ENCODE peak calls at places on chromosomes 11 and 22, in nine cellular contexts. One of them, this sample, is unnamed.

GRCh38 chr11:67274768-67275605 is 8.7 kb downstream of the GRK2 start:
- DNase-seq in GM20000: no peak
- DNase-seq in HTR-8/SVneo: no peak
- DNase-seq in NCI-H1092 treated with DMSO at 0.1 percent for 48 hours: no peak
- DNase-seq in cardiac muscle cell: no peak
- DNase-seq in T follicular helper cell: no peak
- DNase-seq in NCI-H2171 treated with DMSO at 0.1 percent for 48 hours: no peak
- DNase-seq in activated naive CD4-positive, alpha-beta T cell treated with anti-CD3 and anti-CD28 coated beads, Interleukin-2, amount 10 ng/mL, durations not matched to agents 7 days and 5 days: peak; percentile 22
- DNase-seq in GM13977: no peak
- DNase-seq in this sample: no peak

GRCh38 chr22:39243443-39244072 is 1.2 kb downstream of the PDGFB start:
- DNase-seq in NCI-H1092 treated with DMSO at 0.1 percent for 48 hours: no peak
- DNase-seq in GM20000: peak; percentile 76
- DNase-seq in T follicular helper cell: no peak
- DNase-seq in NCI-H2171 treated with DMSO at 0.1 percent for 48 hours: peak; percentile 21
- DNase-seq in GM13977: peak; percentile 75
- DNase-seq in cardiac muscle cell: no peak
- DNase-seq in HTR-8/SVneo: no peak
- DNase-seq in activated naive CD4-positive, alpha-beta T cell treated with anti-CD3 and anti-CD28 coated beads, Interleukin-2, amount 10 ng/mL, durations not matched to agents 7 days and 5 days: no peak
- DNase-seq in this sample: no peak

GRCh38 chr11:121613724-121614123 is 161.0 kb upstream of the SORL1-AS1 start:
- DNase-seq in T follicular helper cell: no peak
- DNase-seq in GM20000: no peak
- DNase-seq in NCI-H2171 treated with DMSO at 0.1 percent for 48 hours: no peak
- DNase-seq in HTR-8/SVneo: no peak
- DNase-seq in NCI-H1092 treated with DMSO at 0.1 percent for 48 hours: peak; percentile 45
- DNase-seq in GM13977: no peak
- DNase-seq in cardiac muscle cell: no peak
- DNase-seq in activated naive CD4-positive, alpha-beta T cell treated with anti-CD3 and anti-CD28 coated beads, Interleukin-2, amount 10 ng/mL, durations not matched to agents 7 days and 5 days: no peak
- DNase-seq in this sample: no peak

GRCh38 chr11:77136074-77136473 is 8.0 kb downstream of the MYO7A start:
- DNase-seq in cardiac muscle cell: no peak
- DNase-seq in NCI-H2171 treated with DMSO at 0.1 percent for 48 hours: no peak
- DNase-seq in GM20000: no peak
- DNase-seq in NCI-H1092 treated with DMSO at 0.1 percent for 48 hours: no peak
- DNase-seq in HTR-8/SVneo: peak; percentile 53
- DNase-seq in activated naive CD4-positive, alpha-beta T cell treated with anti-CD3 and anti-CD28 coated beads, Interleukin-2, amount 10 ng/mL, durations not matched to agents 7 days and 5 days: no peak
- DNase-seq in T follicular helper cell: no peak
- DNase-seq in GM13977: no peak
- DNase-seq in this sample: no peak

GRCh38 chr22:38267086-38267485 is 5.7 kb downstream of the TMEM184B start:
- DNase-seq in NCI-H1092 treated with DMSO at 0.1 percent for 48 hours: no peak
- DNase-seq in GM13977: no peak
- DNase-seq in GM20000: no peak
- DNase-seq in cardiac muscle cell: no peak
- DNase-seq in NCI-H2171 treated with DMSO at 0.1 percent for 48 hours: no peak
- DNase-seq in T follicular helper cell: peak; percentile 52
- DNase-seq in HTR-8/SVneo: no peak
- DNase-seq in activated naive CD4-positive, alpha-beta T cell treated with anti-CD3 and anti-CD28 coated beads, Interleukin-2, amount 10 ng/mL, durations not matched to agents 7 days and 5 days: peak; percentile 81
- DNase-seq in this sample: no peak

GRCh38 chr11:113137735-113138529 is 176.5 kb upstream of the TTC12 start:
- DNase-seq in NCI-H1092 treated with DMSO at 0.1 percent for 48 hours: peak; percentile 61
- DNase-seq in GM20000: no peak
- DNase-seq in T follicular helper cell: no peak
- DNase-seq in GM13977: no peak
- DNase-seq in HTR-8/SVneo: no peak
- DNase-seq in NCI-H2171 treated with DMSO at 0.1 percent for 48 hours: peak; percentile 87
- DNase-seq in cardiac muscle cell: no peak
- DNase-seq in activated naive CD4-positive, alpha-beta T cell treated with anti-CD3 and anti-CD28 coated beads, Interleukin-2, amount 10 ng/mL, durations not matched to agents 7 days and 5 days: no peak
- DNase-seq in this sample: no peak

GRCh38 chr11:61480936-61481335 is 27.6 kb upstream of the LRRC10B start:
- DNase-seq in NCI-H2171 treated with DMSO at 0.1 percent for 48 hours: peak; percentile 51
- DNase-seq in GM20000: no peak
- DNase-seq in NCI-H1092 treated with DMSO at 0.1 percent for 48 hours: peak; percentile 67
- DNase-seq in cardiac muscle cell: peak; percentile 89
- DNase-seq in T follicular helper cell: no peak
- DNase-seq in activated naive CD4-positive, alpha-beta T cell treated with anti-CD3 and anti-CD28 coated beads, Interleukin-2, amount 10 ng/mL, durations not matched to agents 7 days and 5 days: peak; percentile 31
- DNase-seq in HTR-8/SVneo: no peak
- DNase-seq in GM13977: no peak
- DNase-seq in this sample: no peak

GRCh38 chr11:59767212-59767611 is 12.0 kb downstream of the STX3 start:
- DNase-seq in NCI-H2171 treated with DMSO at 0.1 percent for 48 hours: no peak
- DNase-seq in NCI-H1092 treated with DMSO at 0.1 percent for 48 hours: no peak
- DNase-seq in GM13977: no peak
- DNase-seq in cardiac muscle cell: no peak
- DNase-seq in activated naive CD4-positive, alpha-beta T cell treated with anti-CD3 and anti-CD28 coated beads, Interleukin-2, amount 10 ng/mL, durations not matched to agents 7 days and 5 days: peak; percentile 65
- DNase-seq in HTR-8/SVneo: no peak
- DNase-seq in T follicular helper cell: no peak
- DNase-seq in GM20000: no peak
- DNase-seq in this sample: no peak

GRCh38 chr11:65087827-65088226 is 3.8 kb downstream of the ZFPL1 start:
- DNase-seq in NCI-H2171 treated with DMSO at 0.1 percent for 48 hours: no peak
- DNase-seq in activated naive CD4-positive, alpha-beta T cell treated with anti-CD3 and anti-CD28 coated beads, Interleukin-2, amount 10 ng/mL, durations not matched to agents 7 days and 5 days: no peak
- DNase-seq in T follicular helper cell: no peak
- DNase-seq in HTR-8/SVneo: no peak
- DNase-seq in GM20000: no peak
- DNase-seq in NCI-H1092 treated with DMSO at 0.1 percent for 48 hours: no peak
- DNase-seq in cardiac muscle cell: no peak
- DNase-seq in GM13977: no peak
- DNase-seq in this sample: no peak

GRCh38 chr11:106468091-106468490 is 390.6 kb downstream of the AASDHPPT start:
- DNase-seq in NCI-H2171 treated with DMSO at 0.1 percent for 48 hours: no peak
- DNase-seq in GM20000: no peak
- DNase-seq in GM13977: no peak
- DNase-seq in activated naive CD4-positive, alpha-beta T cell treated with anti-CD3 and anti-CD28 coated beads, Interleukin-2, amount 10 ng/mL, durations not matched to agents 7 days and 5 days: no peak
- DNase-seq in HTR-8/SVneo: no peak
- DNase-seq in NCI-H1092 treated with DMSO at 0.1 percent for 48 hours: no peak
- DNase-seq in T follicular helper cell: no peak
- DNase-seq in cardiac muscle cell: no peak
- DNase-seq in this sample: no peak